ENCODE peak calls at places on chromosome 15, in ten cellular contexts. V is K562; W is PC-3; I is MM.1S; K is A549; E is IMR-90; G is Karpas-422; J is CD8-positive, alpha-beta T cell; N is neuronal stem cell; L is heart left ventricle. X is an unnamed sample.

GRCh38 chr15:39110746-39111145 is 470.1 kb upstream of the THBS1 start:
- DNase-seq in J (no peak), L (no peak), K (no peak), N (no peak), E (no peak), G (no peak), V (no peak), I (no peak), W (no peak), X (no peak)

GRCh38 chr15:38672814-38673292 is 108.2 kb upstream of the RASGRP1 start:
- DNase-seq in V (no peak), K (no peak), I (no peak), J (peak), G (peak), L (no peak), E (no peak), W (no peak), N (no peak), X (no peak)

GRCh38 chr15:90765489-90765888 is 48.3 kb downstream of the BLM start:
- DNase-seq in J (no peak), E (no peak), W (no peak), I (no peak), V (no peak), K (no peak), G (peak), N (no peak), L (no peak), X (no peak)

GRCh38 chr15:57280464-57280863 is 95.8 kb upstream of the CGNL1 start:
- DNase-seq in K (no peak), W (no peak), I (no peak), G (no peak), L (no peak), E (no peak), V (no peak), J (no peak), N (no peak), X (no peak)

GRCh38 chr15:89198196-89198595 is 23.2 kb downstream of the RLBP1 start:
- DNase-seq in G (no peak), N (no peak), I (no peak), W (no peak), E (no peak), V (no peak), J (no peak), K (no peak), L (no peak), X (no peak)

GRCh38 chr15:33467816-33468163 is 157.0 kb downstream of the RYR3 start:
- DNase-seq in J (no peak), L (no peak), K (no peak), N (no peak), V (no peak), W (no peak), I (peak), E (no peak), G (no peak), X (no peak)

GRCh38 chr15:49902791-49903481 is 216.1 kb downstream of the ATP8B4 start:
- DNase-seq in L (no peak), E (peak), I (no peak), V (no peak), N (no peak), W (peak), G (no peak), J (no peak), K (no peak), X (no peak)

GRCh38 chr15:97504031-97504430 is 456.5 kb upstream of the ARRDC4 start:
- DNase-seq in V (no peak), J (no peak), I (no peak), E (peak), G (no peak), L (no peak), N (no peak), K (no peak), W (peak), X (peak)

GRCh38 chr15:78842519-78842918 is 30.2 kb upstream of the MORF4L1 start:
- DNase-seq in L (no peak), J (no peak), G (no peak), E (no peak), I (no peak), W (no peak), K (no peak), V (no peak), N (no peak), X (no peak)

GRCh38 chr15:56891852-56892251 is 26.6 kb upstream of the TCF12 start:
- DNase-seq in J (no peak), E (no peak), I (no peak), G (no peak), V (no peak), W (no peak), L (no peak), N (no peak), K (no peak), X (no peak)

GRCh38 chr15:70428211-70428822 is 330.6 kb upstream of the TLE3 start:
- DNase-seq in L (no peak), N (no peak), G (no peak), E (no peak), K (no peak), I (no peak), W (no peak), V (no peak), J (no peak), X (no peak)

GRCh38 chr15:56732881-56733130 is 503 bp downstream of the ZNF280D start:
- DNase-seq in N (no peak), V (no peak), G (no peak), W (no peak), L (no peak), K (peak), E (no peak), I (no peak), J (no peak), X (no peak)

GRCh38 chr15:101613130-101614000 is 38.8 kb downstream of the TM2D3 start:
- DNase-seq in J (no peak), L (peak), W (peak), G (no peak), N (no peak), V (peak), K (no peak), I (no peak), E (peak), X (peak)

GRCh38 chr15:60004019-60004845 is at the start of gene FOXB1:
- DNase-seq in N (peak), G (no peak), E (no peak), K (no peak), W (no peak), I (no peak), V (no peak), J (no peak), L (no peak), X (no peak)

GRCh38 chr15:45784656-45785055 is 149.8 kb downstream of the SQOR start:
- DNase-seq in V (no peak), E (no peak), I (no peak), N (no peak), K (no peak), J (no peak), W (peak), G (no peak), L (no peak), X (no peak)

GRCh38 chr15:66705277-66705927 is 3.4 kb downstream of the SMAD6 start:
- DNase-seq in E (no peak), W (no peak), I (no peak), V (no peak), J (no peak), L (no peak), K (no peak), G (no peak), N (no peak), X (no peak)

GRCh38 chr15:66704783-66705113 is 2.7 kb downstream of the SMAD6 start:
- DNase-seq in L (no peak), V (no peak), G (no peak), E (no peak), N (no peak), K (no peak), J (no peak), I (no peak), W (peak), X (no peak)

GRCh38 chr15:66706840-66707239 is 4.8 kb downstream of the SMAD6 start:
- DNase-seq in N (no peak), E (no peak), V (no peak), I (no peak), K (no peak), W (no peak), L (no peak), G (no peak), J (no peak), X (no peak)

GRCh38 chr15:66707310-66708160 is 5.5 kb downstream of the SMAD6 start:
- DNase-seq in N (peak), I (no peak), E (peak), L (no peak), G (no peak), J (no peak), W (no peak), K (peak), V (no peak), X (peak)

GRCh38 chr15:66706225-66706732 is 4.2 kb downstream of the SMAD6 start:
- DNase-seq in L (peak), J (no peak), G (no peak), E (peak), N (no peak), W (no peak), V (peak), I (no peak), K (no peak), X (peak)
- H3K4me3 ChIP-seq in L (peak), J (no peak), G (no peak), E (no peak), N (no peak), W (no peak), V (no peak), I (no peak), K (peak), X (peak)

GRCh38 chr15:68200016-68200861 is 4.9 kb downstream of the CALML4 start:
- DNase-seq in E (no peak), V (no peak), G (no peak), J (no peak), K (no peak), L (no peak), I (no peak), N (no peak), W (no peak), X (no peak)
- H3K27ac ChIP-seq in E (no peak), V (no peak), G (no peak), J (no peak), K (no peak), L (no peak), I (peak), N (no peak), W (no peak), X (peak)

GRCh38 chr15:52095597-52096262 is 16.8 kb downstream of the BCL2L10 start:
- DNase-seq in K (peak), E (peak), N (no peak), V (no peak), L (no peak), J (no peak), W (peak), G (no peak), I (no peak), X (peak)
- H3K4me3 ChIP-seq in K (no peak), E (no peak), N (no peak), V (no peak), L (no peak), J (no peak), W (no peak), G (no peak), I (no peak), X (no peak)

DNA sequence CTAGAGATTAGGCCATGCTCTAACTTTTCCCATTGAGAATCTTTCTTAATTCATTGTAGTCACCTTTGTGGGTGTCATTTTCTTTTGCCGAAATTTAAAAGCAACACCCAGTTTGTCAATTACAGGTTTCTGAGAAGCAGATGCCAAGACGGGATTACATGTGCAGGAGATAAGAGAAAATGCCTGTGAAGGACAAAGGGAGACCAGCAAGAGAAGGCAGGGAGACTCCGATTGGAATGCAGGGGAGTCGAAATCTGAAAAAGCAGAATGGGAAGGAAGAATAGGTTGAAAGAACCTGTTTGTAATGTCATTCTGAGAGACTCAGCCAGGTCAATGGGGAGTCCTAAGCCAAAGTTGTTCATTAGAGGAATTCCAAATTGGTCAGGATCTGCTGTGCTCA is 3.6 kb upstream of the DPH6 start:
- DNase-seq in N (peak), J (no peak), W (no peak), V (no peak), E (no peak), K (no peak), I (no peak), L (no peak), G (no peak), X (no peak)
- H3K27ac ChIP-seq in N (peak), J (no peak), W (no peak), V (peak), E (no peak), K (no peak), I (no peak), L (no peak), G (no peak), X (peak)

GRCh38 chr15:74767167-74768098 is 14.4 kb upstream of the CSK start:
- DNase-seq in E (no peak), V (no peak), I (no peak), G (no peak), W (no peak), J (no peak), N (no peak), L (no peak), K (no peak), X (no peak)

GRCh38 chr15:74768771-74769342 is 13.0 kb upstream of the CSK start:
- DNase-seq in L (peak), G (peak), E (peak), W (peak), J (peak), N (no peak), I (peak), K (peak), V (peak), X (peak)

GRCh38 chr15:74770211-74770892 is 11.5 kb upstream of the CSK start:
- DNase-seq in N (no peak), K (no peak), I (no peak), W (no peak), L (no peak), J (no peak), V (no peak), G (no peak), E (no peak), X (no peak)

GRCh38 chr15:74769463-74770025 is 12.3 kb upstream of the CSK start:
- DNase-seq in G (no peak), N (no peak), I (no peak), E (no peak), V (no peak), K (no peak), L (no peak), W (no peak), J (no peak), X (no peak)

GRCh38 chr15:74768099-74768770 is 13.6 kb upstream of the CSK start:
- DNase-seq in L (no peak), K (no peak), V (no peak), N (no peak), J (no peak), I (no peak), E (no peak), G (no peak), W (no peak), X (no peak)
- H3K4me3 ChIP-seq in L (no peak), K (peak), V (no peak), N (no peak), J (no peak), I (no peak), E (no peak), G (no peak), W (peak), X (no peak)

GRCh38 chr15:29887719-29888118 is 65.5 kb upstream of the TJP1 start:
- DNase-seq in E (peak), N (no peak), J (no peak), I (no peak), W (no peak), L (no peak), V (no peak), G (no peak), K (no peak), X (no peak)
- H3K27ac ChIP-seq in E (peak), N (no peak), J (no peak), I (no peak), W (no peak), L (no peak), V (no peak), G (no peak), K (no peak), X (no peak)

GRCh38 chr15:41658689-41659088 is 1.5 kb upstream of the MGA start:
- DNase-seq in E (no peak), G (no peak), N (no peak), J (no peak), V (no peak), L (no peak), W (no peak), I (no peak), K (no peak), X (no peak)
- H3K4me3 ChIP-seq in E (no peak), G (no peak), N (no peak), J (no peak), V (no peak), L (no peak), W (no peak), I (no peak), K (no peak), X (no peak)

DNA sequence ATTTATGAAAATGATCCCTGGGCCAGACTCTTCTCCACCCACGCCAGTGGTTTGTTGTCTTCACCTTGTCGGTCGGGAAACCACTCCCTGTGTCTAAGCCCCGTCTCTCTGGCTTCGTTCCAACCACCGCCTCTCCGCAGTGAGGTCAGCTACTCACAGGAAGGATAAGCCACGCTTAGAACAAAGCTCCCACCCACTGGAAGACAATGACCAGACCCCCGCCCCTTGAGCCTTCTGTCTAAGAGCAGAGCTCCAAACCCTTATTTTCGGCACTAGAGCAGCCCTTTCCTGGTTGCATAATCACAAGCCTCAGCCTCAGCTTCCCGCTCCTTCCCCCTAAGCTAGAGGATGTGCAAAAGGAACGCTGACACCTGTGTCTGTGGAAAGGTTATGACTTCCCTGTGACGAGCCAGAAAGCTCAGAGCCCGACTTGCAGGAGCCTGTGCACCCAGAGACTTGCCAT is 114.9 kb upstream of the MEF2A start:
- DNase-seq in N (no peak), V (peak), J (peak), I (no peak), K (no peak), E (no peak), W (no peak), G (no peak), L (peak), X (no peak)
- H3K27ac ChIP-seq in N (no peak), V (no peak), J (no peak), I (no peak), K (no peak), E (no peak), W (no peak), G (no peak), L (peak), X (no peak)

DNA sequence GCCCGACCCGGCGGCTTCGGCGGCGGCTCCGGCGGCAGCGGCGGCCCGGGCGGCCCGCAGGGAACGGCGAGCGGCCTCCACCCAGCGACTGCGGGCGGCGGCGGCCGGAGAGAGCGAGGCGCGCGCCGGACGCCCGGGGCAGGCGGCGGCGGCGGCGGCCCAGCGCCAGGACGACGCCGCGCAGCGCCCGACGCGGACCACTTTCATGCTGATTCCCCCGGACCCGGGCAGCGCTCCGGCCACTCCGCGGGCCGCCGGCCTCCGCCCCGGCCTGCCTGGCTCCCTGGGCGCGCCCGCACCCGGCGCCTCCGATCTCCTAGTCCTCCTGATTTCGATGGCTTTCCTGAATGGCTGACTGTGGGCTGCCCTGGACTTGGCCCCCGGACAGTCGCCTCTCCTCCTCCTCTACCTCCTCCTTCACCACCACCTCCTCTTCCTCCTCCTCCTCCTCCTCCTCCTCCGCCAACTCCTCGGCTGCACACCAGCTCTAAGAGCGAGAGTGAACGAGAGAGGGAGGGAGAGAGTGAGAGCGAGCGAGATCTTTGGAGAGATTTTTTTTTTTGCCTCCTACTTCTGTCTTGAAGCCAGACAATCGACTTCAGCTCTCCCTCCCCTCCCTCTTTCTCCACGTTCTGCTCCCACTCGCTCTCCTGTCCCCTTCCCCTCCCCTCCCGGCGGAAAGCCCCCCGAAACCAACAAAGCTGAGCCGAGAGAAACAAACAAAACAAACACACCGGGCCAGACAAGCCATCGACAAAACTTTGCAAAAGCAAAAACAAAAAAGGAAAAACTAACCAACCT is 841 bp downstream of the NR2F2 start:
- DNase-seq in N (peak), W (peak), G (no peak), I (no peak), V (peak), K (no peak), E (no peak), L (peak), J (no peak), X (no peak)
- H3K4me3 ChIP-seq in N (peak), W (peak), G (no peak), I (peak), V (peak), K (peak), E (peak), L (peak), J (no peak), X (peak)

X was measured in cardiac muscle cell.